ENCODE peak calls at places on chromosomes 6 and 20, in four cellular contexts. L, F, O and K are unnamed samples.

GRCh38 chr6:49551126-49551865 is 828 bp downstream of the C6orf141 start:
- DNase-seq in L (no peak), F (peak; percentile 56), O (peak; percentile 27), K (no peak)

GRCh38 chr6:17705778-17706579 is 746 bp downstream of the NUP153 start:
- DNase-seq in L (peak; percentile 27), F (peak; percentile 67), O (peak; percentile 75), K (no peak)

GRCh38 chr6:25883991-25884390 is 9.9 kb upstream of the SLC17A3 start:
- DNase-seq in L (no peak), F (peak; percentile 95), O (peak; percentile 58), K (peak; percentile 77)

GRCh38 chr6:130810307-130811030 is 16.7 kb upstream of the SMLR1 start:
- DNase-seq in L (peak; percentile 6), F (peak; percentile 53), O (no peak), K (no peak)

GRCh38 chr6:168885196-168885595 is 368.4 kb downstream of the THBS2 start:
- DNase-seq in L (no peak), F (no peak), O (no peak), K (no peak)

GRCh38 chr6:87241304-87241703 is 81.1 kb upstream of the SMIM8 start:
- DNase-seq in L (no peak), F (no peak), O (no peak), K (no peak)

GRCh38 chr6:27551607-27552006 is 78.7 kb upstream of the ZNF184 start:
- DNase-seq in L (no peak), F (no peak), O (no peak), K (no peak)

GRCh38 chr6:136014454-136015421 is 163.2 kb downstream of the PDE7B start:
- DNase-seq in L (peak; percentile 99), F (peak; percentile 88), O (peak; percentile 30), K (peak; percentile 99)

GRCh38 chr6:15317934-15318902 is 72.3 kb downstream of the JARID2 start:
- DNase-seq in L (no peak), F (peak; percentile 47), O (no peak), K (no peak)

GRCh38 chr20:38255389-38255788 is 5.1 kb downstream of the KIAA1755 start:
- DNase-seq in L (no peak), F (peak; percentile 61), O (no peak), K (no peak)

GRCh38 chr6:169981051-169981450 is 229.6 kb downstream of the ERMARD start:
- DNase-seq in L (no peak), F (no peak), O (no peak), K (no peak)

GRCh38 chr6:106069478-106069877 is 16.7 kb upstream of the PRDM1 start:
- DNase-seq in L (peak; percentile 76), F (peak; percentile 90), O (peak; percentile 84), K (peak; percentile 90)

GRCh38 chr20:47237715-47238114 is 118.8 kb downstream of the ZMYND8 start:
- DNase-seq in L (no peak), F (no peak), O (no peak), K (no peak)

GRCh38 chr6:85464722-85465150 is 14.9 kb downstream of the NT5E start:
- DNase-seq in L (peak; percentile 44), F (peak; percentile 94), O (peak; percentile 92), K (peak; percentile 80)

GRCh38 chr6:91476000-91476399 is 889.1 kb upstream of the MAP3K7 start:
- DNase-seq in L (peak; percentile 39), F (peak; percentile 0), O (peak; percentile 12), K (peak; percentile 19)

GRCh38 chr6:82362868-82363267 is 749 bp upstream of the TPBG start:
- DNase-seq in L (peak; percentile 81), F (peak; percentile 96), O (peak; percentile 55), K (peak; percentile 74)

GRCh38 chr20:31666258-31667042 is 28.7 kb downstream of the COX4I2 start:
- DNase-seq in L (no peak), F (peak; percentile 59), O (no peak), K (no peak)

GRCh38 chr20:53028337-53029007 is 56.3 kb downstream of the TSHZ2 start:
- DNase-seq in L (no peak), F (no peak), O (peak; percentile 48), K (no peak)

GRCh38 chr6:16669227-16669626 is 92.0 kb downstream of the ATXN1 start:
- DNase-seq in L (no peak), F (peak; percentile 25), O (peak; percentile 74), K (no peak)

GRCh38 chr6:44957151-44957550 is 371.0 kb upstream of the RUNX2 start:
- DNase-seq in L (no peak), F (no peak), O (no peak), K (no peak)

GRCh38 chr6:90278129-90278528 is 18.5 kb downstream of the BACH2 start:
- DNase-seq in L (no peak), F (no peak), O (no peak), K (no peak)

GRCh38 chr6:139392834-139393233 is 18.4 kb upstream of the CITED2 start:
- DNase-seq in L (no peak), F (peak; percentile 70), O (no peak), K (no peak)

GRCh38 chr20:43681991-43682410 is 15.1 kb downstream of the MYBL2 start:
- DNase-seq in L (no peak), F (no peak), O (no peak), K (no peak)

GRCh38 chr20:60424267-60424904 is 466.2 kb downstream of the CDH26 start:
- DNase-seq in L (no peak), F (no peak), O (no peak), K (no peak)

GRCh38 chr6:42239333-42239732 is 21.7 kb upstream of the MRPS10 start:
- DNase-seq in L (no peak), F (no peak), O (peak; percentile 76), K (no peak)

DNA sequence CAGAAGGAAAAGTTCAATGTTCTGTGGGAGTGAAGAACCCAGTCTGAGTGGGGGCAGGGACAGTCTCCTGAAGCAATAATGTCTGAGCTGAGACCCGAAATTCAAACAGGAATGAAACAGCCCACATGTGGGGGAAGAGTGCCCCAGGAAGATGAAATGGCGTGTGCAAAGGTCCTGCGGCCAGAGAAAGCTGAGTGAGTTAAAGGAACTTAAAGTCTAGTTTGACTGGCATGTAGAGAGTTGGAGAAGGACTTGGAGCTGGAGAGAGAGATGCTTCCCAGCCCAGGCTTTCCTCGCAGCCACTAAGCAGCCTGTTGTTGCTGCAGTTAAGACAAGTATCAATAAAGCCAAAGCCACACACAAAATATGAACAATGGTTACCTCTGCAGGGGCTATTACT is 38.0 kb upstream of the MDGA1 start:
- DNase-seq in L (no peak), F (no peak), O (no peak), K (no peak)
- H3K4me3 ChIP-seq in L (no peak overlapping the region), F (no peak overlapping the region), O (no peak overlapping the region), K (no peak overlapping the region)

DNA sequence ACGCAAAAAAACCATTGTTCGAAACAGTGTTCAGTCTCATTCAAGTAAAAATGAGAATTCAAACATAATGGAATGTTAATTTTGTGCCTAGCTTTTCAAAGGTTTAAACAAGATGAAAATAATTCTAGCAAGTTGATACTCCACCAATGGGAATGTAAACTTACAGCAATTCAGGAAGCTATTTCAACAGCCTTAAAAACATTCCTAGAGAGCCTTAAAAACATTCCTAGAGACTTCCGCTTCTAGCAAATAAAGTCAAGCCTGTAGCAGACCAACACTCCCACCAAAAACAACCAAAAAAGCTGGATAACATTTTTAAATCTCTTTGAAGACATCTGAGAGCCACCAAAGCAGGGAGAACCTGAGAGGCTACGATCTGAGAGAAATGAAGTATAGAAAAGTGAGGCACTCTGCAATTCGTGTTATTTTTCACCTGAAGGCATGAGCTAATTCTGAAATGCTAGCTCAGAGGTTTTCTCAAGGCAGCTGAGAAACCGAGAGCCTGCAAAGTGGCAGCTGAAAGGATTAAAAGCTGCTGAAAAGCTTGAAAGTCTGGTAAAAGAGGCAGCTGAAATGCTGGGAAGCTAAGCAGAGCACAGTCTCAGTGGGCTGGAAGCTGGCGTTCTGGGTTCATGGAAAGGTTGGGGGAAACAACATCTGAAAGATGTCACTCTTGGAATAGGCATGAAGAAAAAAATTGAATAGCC is 20.9 kb downstream of the GPR63 start:
- DNase-seq in L (no peak), F (no peak), O (peak; percentile 5), K (no peak)
- H3K4me3 ChIP-seq in L (peak overlapping the region; percentile 8), F (no peak overlapping the region), O (peak overlapping the region; percentile 12), K (no peak overlapping the region)

GRCh38 chr6:13486679-13487121 is 700 bp downstream of the GFOD1 start:
- DNase-seq in L (no peak), F (peak; percentile 85), O (peak; percentile 76), K (no peak)
- H3K4me3 ChIP-seq in L (peak overlapping the region; percentile 74), F (peak overlapping the region; percentile 84), O (peak overlapping the region; percentile 77), K (peak overlapping the region; percentile 80)

GRCh38 chr20:2204021-2204420 is 91.8 kb upstream of the TGM3 start:
- DNase-seq in L (no peak), F (no peak), O (no peak), K (no peak)

GRCh38 chr20:2208897-2209296 is 86.9 kb upstream of the TGM3 start:
- DNase-seq in L (no peak), F (no peak), O (no peak), K (no peak)

GRCh38 chr20:2206957-2207769 is 88.6 kb upstream of the TGM3 start:
- DNase-seq in L (no peak), F (peak; percentile 90), O (peak; percentile 65), K (no peak)

GRCh38 chr20:2210646-2211556 is 84.9 kb upstream of the TGM3 start:
- DNase-seq in L (no peak), F (peak; percentile 91), O (peak; percentile 91), K (peak; percentile 83)

DNA sequence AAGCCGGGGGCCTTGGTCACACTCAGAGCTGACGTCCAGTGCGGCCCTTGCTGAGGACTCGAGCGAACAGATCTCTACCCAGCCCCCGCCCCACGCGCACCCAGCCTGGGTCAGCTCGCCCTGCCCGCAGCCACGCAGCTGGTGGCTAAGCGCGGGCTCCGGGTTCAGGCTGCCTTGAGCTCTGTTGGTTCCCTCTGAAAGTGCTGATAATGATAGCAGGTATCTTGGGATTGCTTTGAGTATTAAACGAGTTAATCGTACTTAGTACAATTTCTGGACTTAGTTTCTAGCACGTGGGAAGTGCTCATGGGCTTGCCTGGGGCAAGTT is 88.1 kb upstream of the TGM3 start:
- DNase-seq in L (no peak), F (no peak), O (no peak), K (no peak)
- H3K4me3 ChIP-seq in L (peak overlapping the region; percentile 57), F (peak overlapping the region; percentile 67), O (peak overlapping the region; percentile 49), K (peak overlapping the region; percentile 61)

DNA sequence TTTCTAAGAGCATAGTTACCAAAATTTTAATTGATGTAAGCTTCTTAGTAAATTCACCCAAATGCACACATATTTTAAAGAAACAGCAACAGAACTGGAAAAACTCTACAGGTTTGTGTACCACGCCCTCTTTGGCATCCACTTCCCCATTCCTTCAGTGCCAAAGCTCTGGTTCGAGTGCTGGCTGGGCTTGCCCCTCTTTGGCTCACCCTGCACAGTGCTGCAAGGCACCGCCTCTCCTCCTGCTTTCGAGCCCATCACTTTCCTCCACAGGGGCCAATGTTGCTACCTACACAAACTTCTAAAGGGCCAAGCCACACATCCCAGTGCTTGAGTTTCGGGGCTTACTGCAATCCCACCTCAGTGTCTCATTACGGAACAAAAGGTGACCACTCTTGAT is 9.6 kb downstream of the LRP11 start:
- DNase-seq in L (no peak), F (no peak), O (peak; percentile 86), K (no peak)
- H3K4me3 ChIP-seq in L (no peak overlapping the region), F (no peak overlapping the region), O (peak overlapping the region; percentile 35), K (no peak overlapping the region)